ENCODE peak calls at places on chromosomes 13 and 19, in eight cellular contexts. H is astrocyte; V is fibroblast of lung; Q is fibroblast of pulmonary artery; W is caudate nucleus; F is GM20000; Z is stimulated activated CD4-positive, alpha-beta T cell treated with anti-CD3 and anti-CD28 coated beads, Interleukin-4, amount 100 ng/mL, for 48 hours; D is lung microvascular endothelial cell. S is an unnamed sample.

GRCh38 chr19:52689804-52690394 is 44.9 kb downstream of the ZNF611 start:
- DNase-seq in H (no peak), F (no peak), D (no peak), V (no peak), Z (peak; percentile 14), W (no peak), Q (no peak), S (peak; percentile 36)

GRCh38 chr19:47228168-47228936 is 2.6 kb downstream of the BBC3 start:
- DNase-seq in V (peak; percentile 11), H (no peak), W (no peak), Q (no peak), Z (no peak), F (peak; percentile 72), D (peak; percentile 62), S (no peak)

GRCh38 chr13:30821421-30821820 is 84.7 kb upstream of the MEDAG start:
- DNase-seq in V (no peak), F (no peak), D (no peak), Z (no peak), Q (no peak), H (no peak), W (no peak), S (no peak)

GRCh38 chr13:59112375-59112774 is 1051.4 kb downstream of the DIAPH3 start:
- DNase-seq in V (peak; percentile 99), Z (no peak), D (no peak), Q (peak; percentile 98), H (peak; percentile 100), F (no peak), W (no peak), S (peak; percentile 59)

GRCh38 chr13:28128926-28129325 is 9.4 kb upstream of the PAN3 start:
- DNase-seq in V (no peak), Z (no peak), H (no peak), D (no peak), W (no peak), F (no peak), Q (no peak), S (peak; percentile 14)

GRCh38 chr19:29478578-29479565 is 46.9 kb upstream of the VSTM2B start:
- DNase-seq in W (no peak), D (no peak), H (no peak), Q (no peak), F (peak; percentile 34), V (no peak), Z (no peak), S (no peak)

GRCh38 chr13:101520672-101521071 is 68.2 kb downstream of the ITGBL1 start:
- DNase-seq in V (peak; percentile 68), Z (no peak), D (no peak), Q (peak; percentile 53), F (no peak), W (no peak), H (peak; percentile 75), S (no peak)

GRCh38 chr19:38928406-38929001 is 2.1 kb downstream of the SARS2 start:
- DNase-seq in W (no peak), H (no peak), V (no peak), F (no peak), D (peak; percentile 80), Z (no peak), Q (no peak), S (no peak)

GRCh38 chr13:112931028-112931934 is 37.7 kb upstream of the MCF2L start:
- DNase-seq in Z (no peak), W (no peak), F (no peak), H (peak; percentile 34), Q (peak; percentile 74), D (peak; percentile 48), V (peak; percentile 66), S (no peak)